ENCODE peak calls at places on chromosomes 16 and 17, in four cellular contexts. D, G, M and Z are unnamed samples.

GRCh38 chr17:27245230-27245696 is 48.7 kb upstream of the WSB1 start:
- DNase-seq in D (peak), M (peak), G (peak), Z (peak)

GRCh38 chr17:43908111-43908721 is 880 bp upstream of the MPP2 start:
- DNase-seq in D (peak), G (no peak), M (peak), Z (no peak)

GRCh38 chr17:30005709-30006320 is 64.4 kb downstream of the EFCAB5 start:
- DNase-seq in G (no peak), M (no peak), D (no peak), Z (no peak)

GRCh38 chr16:30063893-30064745 is 1.4 kb upstream of the ALDOA start:
- DNase-seq in M (peak), D (peak), G (peak), Z (peak)

GRCh38 chr16:50273888-50274770 is 7.8 kb downstream of the ADCY7 start:
- DNase-seq in G (no peak), D (no peak), M (peak), Z (peak)

GRCh38 chr16:72986011-72986410 is 61.9 kb downstream of the ZFHX3 start:
- DNase-seq in G (no peak), M (no peak), D (peak), Z (no peak)

GRCh38 chr16:75229172-75230031 is 10.6 kb downstream of the CTRB1 start:
- DNase-seq in D (no peak), G (peak), M (no peak), Z (peak)

GRCh38 chr17:9037741-9038140 is 16.4 kb downstream of the NTN1 start:
- DNase-seq in M (no peak), G (no peak), D (no peak), Z (no peak)

GRCh38 chr16:66977341-66978113 is 10.9 kb upstream of the CES4A start:
- DNase-seq in D (peak), M (peak), G (peak), Z (peak)

GRCh38 chr16:27311449-27311831 is 2.3 kb upstream of the IL4R start:
- DNase-seq in D (peak), M (no peak), G (no peak), Z (no peak)

GRCh38 chr17:42784361-42784760 is 4.0 kb downstream of the WNK4 start:
- DNase-seq in G (no peak), M (no peak), D (no peak), Z (no peak)

GRCh38 chr17:69220098-69220497 is 8.5 kb downstream of the ABCA10 start:
- DNase-seq in G (no peak), D (no peak), M (no peak), Z (no peak)

GRCh38 chr16:12392585-12393089 is 411.1 kb downstream of the CPPED1 start:
- DNase-seq in G (no peak), D (no peak), M (no peak), Z (no peak)

GRCh38 chr17:70172921-70173320 is 3.6 kb downstream of the KCNJ2 start:
- DNase-seq in M (no peak), D (no peak), G (no peak), Z (no peak)

GRCh38 chr17:1604831-1605528 is 23.7 kb downstream of the SLC43A2 start:
- DNase-seq in M (no peak), D (no peak), G (no peak), Z (peak)

GRCh38 chr16:89925596-89926079 is 2.5 kb downstream of the TUBB3 start:
- DNase-seq in D (no peak), M (no peak), G (no peak), Z (no peak)

GRCh38 chr17:69812240-69812837 is 262.7 kb upstream of the KCNJ16 start:
- DNase-seq in D (no peak), G (no peak), M (no peak), Z (no peak)

DNA sequence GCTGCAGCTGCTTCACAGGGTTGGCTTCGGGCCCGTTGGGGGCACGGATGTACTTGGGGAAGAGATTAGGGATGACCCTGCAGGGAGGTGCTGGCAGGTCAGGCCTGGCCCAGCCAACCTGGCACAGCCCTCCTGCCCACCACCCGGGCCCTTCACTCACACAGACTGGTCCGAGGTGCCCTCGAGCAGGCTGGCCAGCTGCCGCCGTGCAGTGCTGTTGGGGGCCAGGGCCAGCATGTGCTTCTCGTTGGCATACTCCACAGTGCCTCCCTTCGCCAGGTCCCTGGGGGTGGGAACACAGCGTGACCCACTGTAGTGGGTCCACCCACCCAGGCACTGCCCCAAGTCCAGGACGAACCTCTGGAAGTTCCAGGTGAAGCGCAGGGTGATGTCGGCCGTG is 9.9 kb downstream of the CTU2 start:
- DNase-seq in M (no peak), D (no peak), G (no peak), Z (no peak)
- TF ChIP-seq POLR2A in M (no peak), D (no peak), G (no peak), Z (no peak)

GRCh38 chr16:3098459-3099394 is at the start of gene ZSCAN10:
- DNase-seq in M (no peak), G (no peak), D (no peak), Z (peak)
- H3K4me3 ChIP-seq in M (peak), G (no peak), D (no peak), Z (no peak)

GRCh38 chr17:82650723-82651122 is 2.5 kb upstream of the WDR45B start:
- DNase-seq in D (no peak), M (no peak), G (no peak), Z (no peak)
- TF ChIP-seq POLR2A in D (no peak), M (no peak), G (no peak), Z (no peak)

DNA sequence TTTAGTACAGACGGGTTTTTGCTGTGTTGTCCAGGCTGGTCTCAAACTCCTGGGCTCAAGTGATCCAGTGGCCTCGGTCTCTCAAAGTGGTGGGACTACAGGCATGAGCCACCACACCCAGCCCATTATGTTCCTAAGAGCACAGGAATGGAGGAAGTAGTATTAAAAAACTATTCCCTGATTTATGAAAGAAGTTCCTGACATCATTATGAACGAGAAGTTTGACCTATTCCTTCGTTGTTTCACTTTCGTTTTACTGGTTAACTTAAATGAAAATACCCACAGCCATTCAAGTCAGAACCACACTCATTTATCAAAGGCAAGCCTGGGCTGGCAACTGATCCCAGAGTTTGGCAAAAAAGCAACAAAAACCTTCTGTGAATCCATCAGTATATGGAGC is 13.5 kb upstream of the CBX4 start:
- DNase-seq in G (no peak), D (no peak), M (no peak), Z (no peak)
- H3K4me3 ChIP-seq in G (no peak), D (no peak), M (no peak), Z (no peak)

GRCh38 chr17:48101012-48101720 is at the start of gene CBX1:
- DNase-seq in G (peak), D (peak), M (peak), Z (peak)
- TF ChIP-seq POLR2A in G (peak), D (no peak), M (peak), Z (no peak)

DNA sequence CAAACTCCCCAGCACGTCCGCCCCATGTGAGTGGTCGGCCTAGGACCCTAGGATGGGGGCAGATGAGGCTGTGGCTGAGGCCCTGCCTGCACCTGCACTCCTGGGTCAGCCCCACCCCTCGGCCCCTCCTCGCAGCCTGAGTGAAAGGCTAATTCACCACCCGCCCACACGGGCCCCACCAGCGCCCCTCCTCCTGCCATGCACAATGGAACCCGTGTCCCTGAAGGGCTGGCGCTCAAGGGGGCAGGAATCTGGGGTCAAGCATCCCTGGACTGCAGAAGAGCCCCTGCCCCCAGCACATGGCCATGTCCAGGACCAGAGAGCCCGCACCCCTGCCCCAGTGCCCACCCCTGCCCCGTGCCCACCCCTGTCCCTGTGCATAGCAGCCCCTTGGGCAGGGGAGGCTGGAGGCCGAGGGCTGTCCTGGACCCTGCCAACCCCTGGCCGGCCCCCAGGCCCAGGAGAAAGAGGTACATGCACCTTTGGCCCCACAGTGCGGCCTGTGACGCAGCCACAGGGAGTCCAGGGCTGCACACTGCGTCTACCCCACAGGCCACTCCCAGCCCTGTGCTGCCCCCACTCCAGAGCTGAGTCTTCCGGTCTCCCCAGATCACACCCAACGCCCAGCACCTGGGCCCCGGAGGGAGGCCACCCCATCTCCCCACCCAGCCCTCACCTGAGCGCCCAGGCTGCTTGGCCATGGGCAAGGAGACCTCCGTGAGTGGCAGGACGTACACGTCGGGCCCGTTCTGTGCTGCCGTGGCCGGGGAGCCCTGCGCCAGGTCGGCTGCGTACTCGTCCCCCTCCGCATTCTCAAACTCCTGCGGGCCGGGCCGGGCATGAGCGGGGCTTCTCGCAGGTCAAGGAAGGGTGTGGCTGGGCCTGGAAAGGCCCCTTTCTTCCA is 34.7 kb upstream of the PVALEF start:
- DNase-seq in G (no peak), M (no peak), D (no peak), Z (no peak)
- H3K4me3 ChIP-seq in G (no peak), M (no peak), D (no peak), Z (no peak)

DNA sequence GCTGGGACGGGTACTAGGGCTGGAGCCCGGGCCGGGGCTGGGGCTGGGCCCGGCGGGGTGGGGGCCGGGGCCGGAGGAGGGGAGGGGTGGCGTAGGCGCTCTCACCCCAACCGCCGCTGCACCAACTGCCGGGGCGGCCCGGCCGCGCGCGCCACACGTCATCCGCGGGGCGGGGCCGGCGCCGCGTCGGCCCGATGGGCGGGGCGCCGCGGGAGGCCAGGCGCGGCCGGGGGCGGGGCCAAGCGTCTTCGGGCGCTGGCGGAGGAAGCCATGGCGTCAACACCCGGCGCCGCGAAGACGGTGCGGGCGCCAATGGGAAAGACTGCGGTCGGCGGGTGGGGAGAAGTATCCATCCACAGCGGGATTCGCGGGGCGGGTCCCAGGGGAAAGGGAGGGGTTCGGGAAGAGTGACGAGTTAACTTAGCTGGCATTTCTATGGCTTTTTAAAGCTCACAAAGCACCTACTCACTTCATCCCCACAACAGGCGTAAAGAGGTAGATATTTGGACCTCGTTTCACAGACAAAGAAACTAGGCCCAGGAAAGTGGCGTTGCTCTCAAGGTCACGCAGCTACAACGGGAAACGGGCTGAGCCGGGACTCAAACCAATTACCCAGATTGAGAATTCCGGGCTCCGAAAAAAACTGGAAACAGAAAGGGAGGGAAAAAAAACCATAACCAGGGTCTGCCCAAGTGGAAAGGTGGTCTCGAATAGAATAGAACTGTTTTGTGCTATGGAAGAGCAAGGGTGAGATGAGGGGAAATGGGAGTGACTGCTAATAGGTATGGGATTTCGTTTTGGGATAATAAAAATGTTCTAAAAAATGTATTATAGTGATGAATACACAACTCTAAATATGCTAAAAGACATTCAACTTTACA is at the start of gene SPAG9:
- DNase-seq in G (peak), M (peak), D (peak), Z (peak)
- TF ChIP-seq POLR2A in G (peak), M (peak), D (no peak), Z (peak)

DNA sequence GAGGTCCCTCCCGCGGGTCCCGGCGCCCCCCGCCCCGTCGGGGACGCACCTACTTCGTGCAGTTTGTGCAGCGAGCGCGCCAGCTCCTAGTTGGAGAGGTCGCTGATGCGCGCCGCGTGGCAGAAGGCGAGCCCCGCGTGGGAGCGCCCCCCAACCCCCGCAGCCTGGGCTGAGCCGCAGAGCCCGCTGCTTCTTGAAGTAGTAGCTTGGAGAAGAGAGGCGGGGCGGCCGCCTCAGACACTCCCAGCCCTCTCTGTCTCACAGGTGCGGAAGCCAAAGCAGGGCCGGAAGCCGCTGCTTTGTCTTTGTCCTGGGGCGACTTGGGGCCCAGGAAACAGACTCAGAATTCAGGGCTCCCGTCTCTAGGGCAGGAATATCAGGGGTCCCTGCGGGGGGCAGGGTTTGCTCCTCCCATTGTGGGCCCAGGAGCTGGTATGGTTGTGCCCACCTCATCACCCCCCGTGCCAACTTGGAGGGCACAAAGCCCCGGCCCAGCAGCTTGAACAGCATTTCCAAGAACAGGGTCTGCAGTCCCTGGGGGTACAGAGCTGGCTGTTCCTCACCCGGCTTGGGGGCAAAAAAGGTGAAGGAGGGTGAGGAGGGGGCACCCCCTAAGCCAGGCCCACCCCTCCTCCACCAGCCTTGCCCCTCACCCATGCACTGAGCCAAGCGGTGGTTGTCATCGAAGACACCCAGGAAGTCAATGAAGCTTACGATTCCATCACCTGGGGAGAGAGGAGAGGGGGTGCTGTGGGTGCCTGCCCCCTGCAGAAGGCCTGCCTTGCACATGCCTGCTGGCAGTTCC is 13.6 kb downstream of the SPATA32 start:
- DNase-seq in M (peak), G (peak), D (peak), Z (peak)
- H3K4me3 ChIP-seq in M (peak), G (peak), D (peak), Z (peak)

GRCh38 chr17:71975331-71975801 is 145.5 kb upstream of the SOX9 start:
- DNase-seq in M (no peak), G (peak), D (peak), Z (no peak)
- TF ChIP-seq POLR2A in M (no peak), G (no peak), D (no peak), Z (no peak)

GRCh38 chr17:57982452-57983170 is 5.4 kb downstream of the VEZF1 start:
- DNase-seq in M (no peak), G (no peak), D (peak), Z (no peak)
- H3K4me3 ChIP-seq in M (no peak), G (no peak), D (no peak), Z (no peak)